ENCODE peak calls at places on chromosome 18, in five cellular contexts. One of them, this sample, is unnamed.

GRCh38 chr18:8212893-8213805 is 396.1 kb upstream of the RAB12 start:
- DNase-seq in H1: no peak
- DNase-seq in GM12878: no peak
- DNase-seq in K562: no peak
- DNase-seq in HepG2: no peak
- DNase-seq in this sample: no peak

GRCh38 chr18:36375118-36375517 is 77.6 kb downstream of the FHOD3 start:
- DNase-seq in GM12878: no peak
- DNase-seq in HepG2: no peak
- DNase-seq in K562: no peak
- DNase-seq in H1: no peak
- DNase-seq in this sample: no peak

GRCh38 chr18:3238742-3239141 is 8.9 kb upstream of the MYL12A start:
- DNase-seq in HepG2: no peak
- DNase-seq in GM12878: no peak
- DNase-seq in H1: no peak
- DNase-seq in K562: no peak
- DNase-seq in this sample: no peak

GRCh38 chr18:60038731-60039130 is 138.9 kb downstream of the PMAIP1 start:
- DNase-seq in H1: no peak
- DNase-seq in K562: no peak
- DNase-seq in HepG2: no peak
- DNase-seq in GM12878: no peak
- DNase-seq in this sample: no peak

GRCh38 chr18:79789901-79790885 is 7.5 kb upstream of the KCNG2 start:
- DNase-seq in GM12878: no peak
- DNase-seq in H1: no peak
- DNase-seq in K562: no peak
- DNase-seq in HepG2: no peak
- DNase-seq in this sample: no peak

GRCh38 chr18:3151379-3152264 is 68.1 kb downstream of the MYOM1 start:
- DNase-seq in K562: peak; percentile 63
- DNase-seq in GM12878: no peak
- DNase-seq in H1: no peak
- DNase-seq in HepG2: peak; percentile 36
- DNase-seq in this sample: no peak

GRCh38 chr18:55275042-55275897 is 312.7 kb downstream of the TCF4 start:
- DNase-seq in GM12878: no peak
- DNase-seq in H1: no peak
- DNase-seq in HepG2: no peak
- DNase-seq in K562: peak; percentile 19
- DNase-seq in this sample: no peak

GRCh38 chr18:44503854-44504253 is 176.8 kb upstream of the SETBP1 start:
- DNase-seq in K562: no peak
- DNase-seq in GM12878: no peak
- DNase-seq in H1: no peak
- DNase-seq in HepG2: no peak
- DNase-seq in this sample: no peak

GRCh38 chr18:54630963-54631362 is 39.9 kb downstream of the DYNAP start:
- DNase-seq in HepG2: no peak
- DNase-seq in H1: no peak
- DNase-seq in GM12878: no peak
- DNase-seq in K562: no peak
- DNase-seq in this sample: no peak

GRCh38 chr18:49059028-49059670 is 108.4 kb upstream of the SMAD7 start:
- DNase-seq in H1: no peak
- DNase-seq in K562: no peak
- DNase-seq in HepG2: peak; percentile 34
- DNase-seq in GM12878: no peak
- DNase-seq in this sample: no peak

GRCh38 chr18:77081387-77081773 is 51.2 kb downstream of the MBP start:
- DNase-seq in H1: no peak
- DNase-seq in HepG2: no peak
- DNase-seq in GM12878: no peak
- DNase-seq in K562: no peak
- DNase-seq in this sample: no peak

GRCh38 chr18:39241534-39241933 is 1675.9 kb upstream of the CELF4 start:
- DNase-seq in H1: no peak
- DNase-seq in HepG2: peak; percentile 84
- DNase-seq in K562: no peak
- DNase-seq in GM12878: no peak
- DNase-seq in this sample: no peak

GRCh38 chr18:28149810-28150420 is 27.0 kb downstream of the CDH2 start:
- DNase-seq in HepG2: no peak
- DNase-seq in K562: no peak
- DNase-seq in H1: no peak
- DNase-seq in GM12878: no peak
- DNase-seq in this sample: no peak

GRCh38 chr18:25921677-25922421 is 168.6 kb downstream of the SS18 start:
- DNase-seq in HepG2: peak; percentile 31
- DNase-seq in H1: peak; percentile 72
- DNase-seq in GM12878: peak; percentile 20
- DNase-seq in K562: peak; percentile 83
- DNase-seq in this sample: peak; percentile 57

GRCh38 chr18:78006805-78007204 is 757.2 kb downstream of the GALR1 start:
- DNase-seq in H1: no peak
- DNase-seq in GM12878: no peak
- DNase-seq in HepG2: no peak
- DNase-seq in K562: no peak
- DNase-seq in this sample: no peak

GRCh38 chr18:42289526-42289925 is 334.5 kb downstream of the PIK3C3 start:
- DNase-seq in GM12878: no peak
- DNase-seq in HepG2: no peak
- DNase-seq in K562: no peak
- DNase-seq in H1: no peak
- DNase-seq in this sample: no peak

GRCh38 chr18:47174545-47175116 is 1.5 kb downstream of the IER3IP1 start:
- DNase-seq in H1: no peak
- DNase-seq in K562: no peak
- DNase-seq in GM12878: no peak
- DNase-seq in HepG2: no peak
- DNase-seq in this sample: no peak

GRCh38 chr18:22238036-22238435 is 68.6 kb downstream of the GATA6 start:
- DNase-seq in GM12878: no peak
- DNase-seq in H1: no peak
- DNase-seq in HepG2: no peak
- DNase-seq in K562: no peak
- DNase-seq in this sample: no peak

GRCh38 chr18:42520074-42520473 is 565.0 kb downstream of the PIK3C3 start:
- DNase-seq in HepG2: no peak
- DNase-seq in K562: no peak
- DNase-seq in GM12878: no peak
- DNase-seq in H1: no peak
- DNase-seq in this sample: no peak

GRCh38 chr18:73987247-73987980 is 160.2 kb downstream of the FBXO15 start:
- DNase-seq in H1: no peak
- DNase-seq in HepG2: no peak
- DNase-seq in K562: no peak
- DNase-seq in GM12878: no peak
- DNase-seq in this sample: no peak

GRCh38 chr18:34115409-34116081 is 109.2 kb downstream of the NOL4 start:
- DNase-seq in GM12878: no peak
- DNase-seq in H1: no peak
- DNase-seq in HepG2: peak; percentile 32
- DNase-seq in K562: no peak
- DNase-seq in this sample: no peak

GRCh38 chr18:24372279-24372678 is 25.3 kb downstream of the OSBPL1A start:
- DNase-seq in K562: no peak
- DNase-seq in GM12878: no peak
- DNase-seq in HepG2: no peak
- DNase-seq in H1: peak; percentile 41
- DNase-seq in this sample: no peak

GRCh38 chr18:74982946-74983635 is 225.8 kb downstream of the PTGR3 start:
- DNase-seq in HepG2: no peak
- DNase-seq in K562: no peak
- DNase-seq in GM12878: no peak
- DNase-seq in H1: no peak
- DNase-seq in this sample: no peak

GRCh38 chr18:59220164-59220783 is 316 bp downstream of the GRP start:
- DNase-seq in H1: peak; percentile 76
- DNase-seq in HepG2: no peak
- DNase-seq in GM12878: no peak
- DNase-seq in K562: no peak
- DNase-seq in this sample: no peak

GRCh38 chr18:23871410-23871809 is 143.1 kb upstream of the TTC39C start:
- DNase-seq in K562: no peak
- DNase-seq in HepG2: no peak
- DNase-seq in H1: no peak
- DNase-seq in GM12878: peak; percentile 21
- DNase-seq in this sample: no peak

GRCh38 chr18:48536516-48536915 is 2.3 kb upstream of the CTIF start:
- DNase-seq in H1: no peak
- DNase-seq in K562: no peak
- DNase-seq in HepG2: no peak
- DNase-seq in GM12878: no peak
- DNase-seq in this sample: no peak

GRCh38 chr18:78862395-78862794 is 117.2 kb upstream of the SALL3 start:
- DNase-seq in K562: no peak
- DNase-seq in HepG2: no peak
- DNase-seq in GM12878: no peak
- DNase-seq in H1: no peak
- DNase-seq in this sample: no peak

GRCh38 chr18:23357992-23358594 is 95.0 kb upstream of the RIOK3 start:
- DNase-seq in K562: no peak
- DNase-seq in HepG2: no peak
- DNase-seq in H1: no peak
- DNase-seq in GM12878: no peak
- DNase-seq in this sample: no peak

GRCh38 chr18:7608798-7609197 is 41.7 kb downstream of the PTPRM start:
- DNase-seq in HepG2: no peak
- DNase-seq in GM12878: no peak
- DNase-seq in K562: no peak
- DNase-seq in H1: no peak
- DNase-seq in this sample: no peak

GRCh38 chr18:70418551-70419311 is 129.9 kb downstream of the SOCS6 start:
- DNase-seq in GM12878: no peak
- DNase-seq in H1: no peak
- DNase-seq in HepG2: no peak
- DNase-seq in K562: no peak
- DNase-seq in this sample: no peak

GRCh38 chr18:50716902-50717301 is 102.9 kb downstream of the MRO start:
- DNase-seq in H1: no peak
- DNase-seq in GM12878: no peak
- DNase-seq in K562: no peak
- DNase-seq in HepG2: no peak
- DNase-seq in this sample: no peak

GRCh38 chr18:8623549-8624106 is 14.4 kb downstream of the RAB12 start:
- DNase-seq in H1: no peak
- DNase-seq in K562: no peak
- DNase-seq in HepG2: no peak
- DNase-seq in GM12878: no peak
- DNase-seq in this sample: no peak

GRCh38 chr18:60471652-60472051 is 99.1 kb upstream of the MC4R start:
- DNase-seq in K562: no peak
- DNase-seq in H1: no peak
- DNase-seq in GM12878: no peak
- DNase-seq in HepG2: no peak
- DNase-seq in this sample: no peak

GRCh38 chr18:79926715-79927596 is 24.5 kb downstream of the SLC66A2 start:
- DNase-seq in HepG2: no peak
- DNase-seq in K562: no peak
- DNase-seq in GM12878: no peak
- DNase-seq in H1: peak; percentile 46
- DNase-seq in this sample: no peak

GRCh38 chr18:30485078-30485477 is 557.5 kb downstream of the DSC3 start:
- DNase-seq in H1: no peak
- DNase-seq in GM12878: no peak
- DNase-seq in K562: no peak
- DNase-seq in HepG2: no peak
- DNase-seq in this sample: no peak

GRCh38 chr18:43961713-43962112 is 684.4 kb upstream of the SYT4 start:
- DNase-seq in HepG2: no peak
- DNase-seq in K562: no peak
- DNase-seq in GM12878: no peak
- DNase-seq in H1: no peak
- DNase-seq in this sample: no peak

GRCh38 chr18:74416124-74416523 is 41.0 kb downstream of the DIPK1C start:
- DNase-seq in HepG2: no peak
- DNase-seq in K562: no peak
- DNase-seq in H1: no peak
- DNase-seq in GM12878: no peak
- DNase-seq in this sample: no peak

DNA sequence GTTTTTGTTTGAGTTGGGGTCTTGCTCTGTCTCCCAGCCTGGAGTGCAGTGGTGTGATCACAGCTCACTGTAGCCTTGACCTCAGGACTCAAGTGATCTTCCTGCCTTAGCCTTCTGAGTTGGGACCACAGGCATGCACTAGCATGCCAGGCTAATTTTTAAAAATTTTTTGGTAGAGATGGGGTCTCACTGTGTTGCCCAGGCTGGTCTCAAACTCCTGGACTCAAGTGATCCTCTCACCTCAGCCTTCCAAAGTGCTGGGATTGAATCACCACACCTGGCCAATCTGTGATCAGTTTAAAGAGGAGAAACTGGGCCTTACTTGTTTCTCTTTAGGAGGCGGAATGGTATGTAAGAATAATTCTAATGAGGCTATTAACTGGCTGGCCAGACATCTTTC is 49.9 kb downstream of the IMPA2 start:
- DNase-seq in GM12878: no peak
- DNase-seq in K562: no peak
- DNase-seq in H1: peak; percentile 8
- DNase-seq in HepG2: no peak
- DNase-seq in this sample: no peak
- H3K27ac ChIP-seq in GM12878: no peak overlapping the region
- H3K27ac ChIP-seq in K562: no peak overlapping the region
- H3K27ac ChIP-seq in H1: no peak overlapping the region
- H3K27ac ChIP-seq in HepG2: no peak overlapping the region
- H3K27ac ChIP-seq in this sample: no peak overlapping the region

DNA sequence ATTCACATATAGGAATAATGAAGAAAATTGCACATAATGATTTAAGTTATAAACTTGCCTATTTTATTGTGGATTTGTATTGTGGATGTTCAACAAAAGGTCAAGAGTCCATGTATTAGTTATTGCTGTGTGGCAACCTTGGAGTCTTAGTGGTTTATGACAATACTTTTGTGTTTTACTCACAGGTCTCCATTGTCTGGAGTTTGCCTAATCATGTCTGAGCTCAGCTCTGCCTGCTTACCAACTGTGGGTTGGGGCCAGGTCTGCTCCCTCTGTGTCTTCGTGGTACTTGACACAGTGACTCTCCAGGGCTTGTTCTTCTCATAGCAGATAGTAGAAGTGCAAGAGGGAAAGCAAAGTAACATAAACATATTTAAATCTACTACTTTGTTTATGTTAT is 382.5 kb downstream of the CBLN2 start:
- DNase-seq in H1: no peak
- DNase-seq in HepG2: no peak
- DNase-seq in GM12878: no peak
- DNase-seq in K562: no peak
- DNase-seq in this sample: no peak
- TF ChIP-seq SRF in H1: no peak
- TF ChIP-seq SRF in HepG2: no peak
- TF ChIP-seq SRF in GM12878: no peak
- TF ChIP-seq SRF in K562: no peak
- TF ChIP-seq SRF in this sample: no peak

GRCh38 chr18:63119647-63120046 is 199.9 kb downstream of the BCL2 start:
- DNase-seq in K562: peak; percentile 10
- DNase-seq in GM12878: no peak
- DNase-seq in HepG2: peak; percentile 6
- DNase-seq in H1: no peak
- DNase-seq in this sample: peak; percentile 31
- H3K27ac ChIP-seq in K562: no peak overlapping the region
- H3K27ac ChIP-seq in GM12878: no peak overlapping the region
- H3K27ac ChIP-seq in HepG2: no peak overlapping the region
- H3K27ac ChIP-seq in H1: no peak overlapping the region
- H3K27ac ChIP-seq in this sample: no peak overlapping the region

GRCh38 chr18:13159579-13159978 is 59.0 kb upstream of the LDLRAD4 start:
- DNase-seq in K562: peak; percentile 60
- DNase-seq in H1: no peak
- DNase-seq in GM12878: no peak
- DNase-seq in HepG2: peak; percentile 76
- DNase-seq in this sample: peak; percentile 44
- TF ChIP-seq SRF in K562: no peak
- TF ChIP-seq SRF in H1: peak; percentile 6
- TF ChIP-seq SRF in GM12878: no peak
- TF ChIP-seq SRF in HepG2: no peak
- TF ChIP-seq SRF in this sample: no peak

This sample was measured in HCT116.